ENCODE peak calls at places on chromosomes 4 and X, in four cellular contexts. One of them, this sample, is unnamed.
A peak's percentile ranks its signal among the peaks of the same experiment; 100 is the strongest.

GRCh38 chr4:111773858-111774257 is 371.4 kb upstream of the FAM241A start:
- DNase-seq in GM06990: no peak
- DNase-seq in HFF-Myc: no peak
- DNase-seq in left lung: peak; percentile 32
- DNase-seq in this sample: no peak

GRCh38 chrX:154369453-154370299 is 4.8 kb downstream of the FLNA start:
- DNase-seq in HFF-Myc: peak; percentile 81
- DNase-seq in left lung: peak; percentile 88
- DNase-seq in GM06990: peak; percentile 67
- DNase-seq in this sample: peak; percentile 81

GRCh38 chr4:3009422-3009821 is 46.1 kb downstream of the GRK4 start:
- DNase-seq in HFF-Myc: no peak
- DNase-seq in GM06990: peak; percentile 19
- DNase-seq in left lung: no peak
- DNase-seq in this sample: no peak

GRCh38 chrX:105876658-105877057 is 54.3 kb downstream of the NRK start:
- DNase-seq in HFF-Myc: no peak
- DNase-seq in left lung: no peak
- DNase-seq in GM06990: no peak
- DNase-seq in this sample: no peak

GRCh38 chr4:8198206-8198905 is 734 bp upstream of the SH3TC1 start:
- DNase-seq in left lung: peak; percentile 77
- DNase-seq in HFF-Myc: no peak
- DNase-seq in GM06990: no peak
- DNase-seq in this sample: no peak

GRCh38 chr4:95093936-95094929 is 336.5 kb downstream of the BMPR1B start:
- DNase-seq in left lung: no peak
- DNase-seq in GM06990: no peak
- DNase-seq in HFF-Myc: no peak
- DNase-seq in this sample: no peak

GRCh38 chr4:78068481-78068880 is 11.4 kb downstream of the FRAS1 start:
- DNase-seq in GM06990: no peak
- DNase-seq in HFF-Myc: no peak
- DNase-seq in left lung: no peak
- DNase-seq in this sample: no peak

GRCh38 chr4:141462361-141462760 is 174.0 kb upstream of the IL15 start:
- DNase-seq in left lung: no peak
- DNase-seq in GM06990: no peak
- DNase-seq in HFF-Myc: no peak
- DNase-seq in this sample: no peak

GRCh38 chr4:26887809-26888208 is 27.2 kb downstream of the STIM2 start:
- DNase-seq in left lung: no peak
- DNase-seq in HFF-Myc: no peak
- DNase-seq in GM06990: no peak
- DNase-seq in this sample: no peak

GRCh38 chr4:17324431-17324830 is 187.5 kb downstream of the QDPR start:
- DNase-seq in HFF-Myc: no peak
- DNase-seq in left lung: no peak
- DNase-seq in GM06990: no peak
- DNase-seq in this sample: no peak

GRCh38 chr4:147737623-147738022 is 5.7 kb downstream of the ARHGAP10 start:
- DNase-seq in GM06990: no peak
- DNase-seq in HFF-Myc: no peak
- DNase-seq in left lung: no peak
- DNase-seq in this sample: no peak

GRCh38 chrX:1336331-1337143 is at the start of gene IL3RA:
- DNase-seq in HFF-Myc: no peak
- DNase-seq in left lung: peak; percentile 79
- DNase-seq in GM06990: peak; percentile 76
- DNase-seq in this sample: no peak

GRCh38 chrX:140817943-140818342 is 108.4 kb downstream of the LINC00632 start:
- DNase-seq in left lung: no peak
- DNase-seq in GM06990: no peak
- DNase-seq in HFF-Myc: peak; percentile 10
- DNase-seq in this sample: no peak

GRCh38 chr4:62271107-62271506 is 1071.0 kb downstream of the ADGRL3 start:
- DNase-seq in GM06990: no peak
- DNase-seq in HFF-Myc: no peak
- DNase-seq in left lung: no peak
- DNase-seq in this sample: no peak

GRCh38 chrX:48937065-48937907 is 18.5 kb upstream of the PIM2 start:
- DNase-seq in left lung: peak; percentile 81
- DNase-seq in GM06990: peak; percentile 86
- DNase-seq in HFF-Myc: no peak
- DNase-seq in this sample: no peak

GRCh38 chr4:101825953-101826352 is 35.4 kb downstream of the BANK1 start:
- DNase-seq in HFF-Myc: no peak
- DNase-seq in GM06990: no peak
- DNase-seq in left lung: no peak
- DNase-seq in this sample: no peak

GRCh38 chr4:87560802-87561201 is 31.6 kb upstream of the SPARCL1 start:
- DNase-seq in left lung: no peak
- DNase-seq in GM06990: no peak
- DNase-seq in HFF-Myc: no peak
- DNase-seq in this sample: no peak

GRCh38 chrX:132181364-132181763 is 37.9 kb downstream of the RAP2C start:
- DNase-seq in HFF-Myc: no peak
- DNase-seq in left lung: no peak
- DNase-seq in GM06990: no peak
- DNase-seq in this sample: no peak

GRCh38 chr4:6856391-6856790 is 53.2 kb upstream of the TBC1D14 start:
- DNase-seq in GM06990: no peak
- DNase-seq in left lung: no peak
- DNase-seq in HFF-Myc: no peak
- DNase-seq in this sample: no peak

GRCh38 chr4:2340272-2341061 is 78.0 kb downstream of the ZFYVE28 start:
- DNase-seq in HFF-Myc: no peak
- DNase-seq in GM06990: no peak
- DNase-seq in left lung: no peak
- DNase-seq in this sample: no peak

GRCh38 chr4:90727938-90728337 is 600.7 kb downstream of the CCSER1 start:
- DNase-seq in HFF-Myc: no peak
- DNase-seq in GM06990: no peak
- DNase-seq in left lung: no peak
- DNase-seq in this sample: no peak

GRCh38 chrX:6382284-6382683 is 152.6 kb downstream of the VCX3A start:
- DNase-seq in left lung: no peak
- DNase-seq in HFF-Myc: no peak
- DNase-seq in GM06990: no peak
- DNase-seq in this sample: no peak

GRCh38 chr4:687048-687974 is 1.6 kb downstream of the SLC49A3 start:
- DNase-seq in left lung: peak; percentile 94
- DNase-seq in GM06990: no peak
- DNase-seq in HFF-Myc: peak; percentile 57
- DNase-seq in this sample: peak; percentile 46

GRCh38 chr4:125168531-125168930 is 146.2 kb upstream of the FAT4 start:
- DNase-seq in left lung: no peak
- DNase-seq in HFF-Myc: no peak
- DNase-seq in GM06990: no peak
- DNase-seq in this sample: no peak

GRCh38 chr4:478373-478772 is 20.6 kb downstream of the ZNF721 start:
- DNase-seq in GM06990: no peak
- DNase-seq in left lung: no peak
- DNase-seq in HFF-Myc: no peak
- DNase-seq in this sample: no peak

GRCh38 chr4:170750519-170750918 is 660.8 kb upstream of the AADAT start:
- DNase-seq in GM06990: no peak
- DNase-seq in HFF-Myc: no peak
- DNase-seq in left lung: no peak
- DNase-seq in this sample: no peak

GRCh38 chrX:134181261-134181660 is 55.7 kb upstream of the CCDC160 start:
- DNase-seq in GM06990: no peak
- DNase-seq in left lung: no peak
- DNase-seq in HFF-Myc: no peak
- DNase-seq in this sample: no peak

GRCh38 chrX:15072880-15073279 is 197.0 kb downstream of the ASB9 start:
- DNase-seq in HFF-Myc: no peak
- DNase-seq in GM06990: no peak
- DNase-seq in left lung: no peak
- DNase-seq in this sample: no peak

GRCh38 chrX:24208494-24209240 is 59.1 kb downstream of the ZFX start:
- DNase-seq in GM06990: no peak
- DNase-seq in left lung: no peak
- DNase-seq in HFF-Myc: no peak
- DNase-seq in this sample: no peak
- TF ChIP-seq CTCF in GM06990: no peak
- TF ChIP-seq CTCF in left lung: no peak
- TF ChIP-seq CTCF in HFF-Myc: no peak
- TF ChIP-seq CTCF in this sample: no peak

GRCh38 chrX:8366491-8366890 is 98.1 kb upstream of the VCX3B start:
- DNase-seq in HFF-Myc: no peak
- DNase-seq in GM06990: no peak
- DNase-seq in left lung: no peak
- DNase-seq in this sample: no peak

DNA sequence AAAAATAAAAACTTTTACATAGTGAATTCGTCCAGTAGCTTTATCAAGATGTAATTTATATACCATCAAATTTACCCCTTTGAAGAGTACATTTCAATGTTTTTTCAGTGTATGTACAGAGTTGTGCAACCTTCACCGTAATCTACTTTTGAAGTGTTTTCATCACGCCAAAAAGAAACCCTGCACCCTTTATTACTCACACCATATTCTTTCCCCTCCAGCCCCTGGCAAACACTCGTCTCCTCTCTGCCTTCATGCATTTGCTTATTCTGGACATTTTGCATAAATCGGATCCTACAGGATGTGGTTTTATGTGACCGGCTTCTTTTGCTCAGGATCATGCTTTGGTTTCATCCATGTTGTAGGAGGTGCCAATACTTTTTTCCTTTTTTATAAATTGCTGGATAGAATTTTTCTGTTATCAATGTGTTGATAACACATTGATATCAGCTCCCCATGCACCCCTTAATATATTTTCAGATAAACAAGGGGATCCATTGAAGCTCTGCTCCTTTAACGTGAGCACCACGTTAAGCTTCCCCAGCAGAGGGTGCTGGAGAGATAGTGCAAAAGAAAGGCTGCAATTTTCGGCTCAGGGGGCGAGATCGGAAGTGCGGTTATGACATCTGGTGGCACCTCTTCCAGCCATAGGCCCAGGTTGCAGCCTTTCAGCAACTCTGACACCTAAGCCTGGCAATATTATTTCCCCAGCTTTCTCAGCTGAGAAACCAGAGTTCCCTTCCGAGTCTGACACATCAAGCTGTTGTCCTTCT is 100.1 kb upstream of the VCX3B start:
- DNase-seq in HFF-Myc: no peak
- DNase-seq in GM06990: no peak
- DNase-seq in left lung: no peak
- DNase-seq in this sample: no peak
- TF ChIP-seq CTCF in HFF-Myc: no peak
- TF ChIP-seq CTCF in GM06990: no peak
- TF ChIP-seq CTCF in left lung: no peak
- TF ChIP-seq CTCF in this sample: no peak

GRCh38 chr4:181820518-181820917 is 422.7 kb upstream of the TENM3 start:
- DNase-seq in GM06990: no peak
- DNase-seq in HFF-Myc: no peak
- DNase-seq in left lung: no peak
- DNase-seq in this sample: no peak

GRCh38 chr4:181823645-181824044 is 419.6 kb upstream of the TENM3 start:
- DNase-seq in GM06990: no peak
- DNase-seq in HFF-Myc: no peak
- DNase-seq in left lung: no peak
- DNase-seq in this sample: no peak

GRCh38 chr4:181821039-181822004 is 421.9 kb upstream of the TENM3 start:
- DNase-seq in left lung: no peak
- DNase-seq in HFF-Myc: no peak
- DNase-seq in GM06990: no peak
- DNase-seq in this sample: no peak

GRCh38 chr4:181822005-181822375 is 421.2 kb upstream of the TENM3 start:
- DNase-seq in HFF-Myc: no peak
- DNase-seq in left lung: no peak
- DNase-seq in GM06990: no peak
- DNase-seq in this sample: no peak

DNA sequence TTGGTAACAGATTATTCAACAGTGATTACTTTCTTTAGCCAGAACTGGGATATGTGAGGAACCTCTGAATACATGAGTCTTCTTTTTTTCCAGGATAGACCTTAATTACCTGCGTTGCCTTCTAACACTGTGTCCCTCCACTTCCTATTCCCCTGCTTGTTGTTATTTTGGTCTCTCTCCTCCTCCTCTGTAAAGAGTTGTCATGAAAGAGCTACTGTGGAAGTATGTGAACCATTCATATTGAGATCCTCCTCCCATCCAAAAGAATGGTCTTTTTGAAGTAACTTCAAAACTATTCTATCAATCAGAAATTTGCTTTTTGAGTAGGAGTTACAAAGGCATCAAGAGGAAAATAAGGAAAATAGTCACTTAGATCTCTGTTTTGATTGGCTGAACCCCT is 420.0 kb upstream of the TENM3 start:
- DNase-seq in HFF-Myc: no peak
- DNase-seq in GM06990: no peak
- DNase-seq in left lung: no peak
- DNase-seq in this sample: no peak
- TF ChIP-seq CTCF in HFF-Myc: no peak
- TF ChIP-seq CTCF in GM06990: no peak
- TF ChIP-seq CTCF in left lung: no peak
- TF ChIP-seq CTCF in this sample: no peak

GRCh38 chrX:137363559-137363958 is 202.4 kb upstream of the ZIC3 start:
- DNase-seq in left lung: no peak
- DNase-seq in HFF-Myc: no peak
- DNase-seq in GM06990: no peak
- DNase-seq in this sample: no peak
- TF ChIP-seq CTCF in left lung: no peak
- TF ChIP-seq CTCF in HFF-Myc: no peak
- TF ChIP-seq CTCF in GM06990: no peak
- TF ChIP-seq CTCF in this sample: no peak

GRCh38 chr4:67104145-67104544 is 441.2 kb downstream of the CENPC start:
- DNase-seq in HFF-Myc: no peak
- DNase-seq in GM06990: no peak
- DNase-seq in left lung: no peak
- DNase-seq in this sample: no peak

GRCh38 chr4:67101612-67102011 is 443.7 kb downstream of the CENPC start:
- DNase-seq in GM06990: no peak
- DNase-seq in HFF-Myc: no peak
- DNase-seq in left lung: no peak
- DNase-seq in this sample: no peak

GRCh38 chr4:67106846-67107467 is 438.3 kb downstream of the CENPC start:
- DNase-seq in HFF-Myc: no peak
- DNase-seq in left lung: no peak
- DNase-seq in GM06990: no peak
- DNase-seq in this sample: no peak

GRCh38 chr4:67103001-67103737 is 442.1 kb downstream of the CENPC start:
- DNase-seq in left lung: no peak
- DNase-seq in HFF-Myc: no peak
- DNase-seq in GM06990: no peak
- DNase-seq in this sample: no peak
- TF ChIP-seq CTCF in left lung: no peak
- TF ChIP-seq CTCF in HFF-Myc: no peak
- TF ChIP-seq CTCF in GM06990: no peak
- TF ChIP-seq CTCF in this sample: no peak